ENCODE peak calls at places on chromosomes 4 and X, in nine cellular contexts. S is tibial nerve, R is lower leg skin, J is IMR-90, O is prostate gland, F is A549, L is suprapubic skin, Z is sigmoid colon, P is adrenal gland. X is an unnamed sample.

GRCh38 chr4:47195706-47196105 is 164.3 kb downstream of the GABRB1 start:
- DNase-seq in S (no peak), R (no peak), J (peak; percentile 26), O (no peak), F (no peak), L (no peak), Z (no peak), P (no peak), X (no peak)

GRCh38 chr4:98929341-98930267 is 671 bp upstream of the EIF4E start:
- DNase-seq in S (peak; percentile 51), R (peak; percentile 72), J (peak; percentile 98), O (peak; percentile 33), F (peak; percentile 91), L (no peak), Z (peak; percentile 84), P (peak; percentile 82), X (peak; percentile 59)

GRCh38 chr4:102551946-102552575 is 50.9 kb downstream of the NFKB1 start:
- DNase-seq in S (no peak), R (no peak), J (no peak), O (no peak), F (no peak), L (no peak), Z (no peak), P (no peak), X (no peak)

GRCh38 chr4:174663254-174663653 is 141.0 kb upstream of the HPGD start:
- DNase-seq in S (no peak), R (no peak), J (peak; percentile 1), O (no peak), F (no peak), L (no peak), Z (no peak), P (no peak), X (no peak)

GRCh38 chr4:24857996-24858395 is 54.8 kb downstream of the CCDC149 start:
- DNase-seq in S (no peak), R (no peak), J (peak; percentile 78), O (no peak), F (no peak), L (no peak), Z (no peak), P (no peak), X (no peak)

GRCh38 chrX:11138498-11139390 is 27.6 kb downstream of the HCCS start:
- DNase-seq in S (no peak), R (no peak), J (no peak), O (no peak), F (no peak), L (no peak), Z (no peak), P (no peak), X (peak; percentile 34)

GRCh38 chrX:18210470-18210869 is 10.2 kb downstream of the BEND2 start:
- DNase-seq in S (no peak), R (no peak), J (peak; percentile 4), O (no peak), F (peak; percentile 34), L (no peak), Z (no peak), P (no peak), X (no peak)

GRCh38 chr4:41363384-41363981 is 106.8 kb downstream of the UCHL1 start:
- DNase-seq in S (no peak), R (peak; percentile 61), J (no peak), O (peak; percentile 50), F (peak; percentile 39), L (no peak), Z (no peak), P (peak; percentile 53), X (no peak)

GRCh38 chrX:74902806-74903205 is 22.4 kb downstream of the NEXMIF start:
- DNase-seq in S (no peak), R (no peak), J (no peak), O (peak; percentile 3), F (no peak), L (no peak), Z (no peak), P (no peak), X (no peak)

GRCh38 chrX:153873282-153874090 is 12.5 kb downstream of the L1CAM start:
- DNase-seq in S (no peak), R (no peak), J (no peak), O (no peak), F (no peak), L (no peak), Z (no peak), P (no peak), X (no peak)

GRCh38 chrX:153874091-153874365 is 11.9 kb downstream of the L1CAM start:
- DNase-seq in S (no peak), R (no peak), J (no peak), O (no peak), F (no peak), L (no peak), Z (no peak), P (no peak), X (no peak)

GRCh38 chrX:153876112-153876491 is 9.9 kb downstream of the L1CAM start:
- DNase-seq in S (no peak), R (no peak), J (no peak), O (no peak), F (no peak), L (no peak), Z (no peak), P (no peak), X (no peak)

GRCh38 chrX:153874366-153875125 is 11.4 kb downstream of the L1CAM start:
- DNase-seq in S (no peak), R (no peak), J (no peak), O (no peak), F (no peak), L (no peak), Z (no peak), P (no peak), X (no peak)

GRCh38 chrX:153875391-153876111 is 10.4 kb downstream of the L1CAM start:
- DNase-seq in S (peak; percentile 29), R (no peak), J (no peak), O (peak; percentile 17), F (no peak), L (no peak), Z (no peak), P (peak; percentile 69), X (peak; percentile 77)
- TF ChIP-seq POLR2A in S (no peak), R (no peak), J (no peak), O (no peak), F (no peak), L (no peak), Z (no peak), P (no peak), X (no peak)

GRCh38 chrX:115940348-115940747 is 230.2 kb upstream of the AGTR2 start:
- DNase-seq in S (no peak), R (no peak), J (no peak), O (no peak), F (no peak), L (no peak), Z (no peak), P (no peak), X (no peak)
- TF ChIP-seq POLR2A in S (no peak), R (no peak), J (no peak), O (no peak), F (no peak), L (no peak), Z (no peak), P (no peak), X (no peak)

DNA sequence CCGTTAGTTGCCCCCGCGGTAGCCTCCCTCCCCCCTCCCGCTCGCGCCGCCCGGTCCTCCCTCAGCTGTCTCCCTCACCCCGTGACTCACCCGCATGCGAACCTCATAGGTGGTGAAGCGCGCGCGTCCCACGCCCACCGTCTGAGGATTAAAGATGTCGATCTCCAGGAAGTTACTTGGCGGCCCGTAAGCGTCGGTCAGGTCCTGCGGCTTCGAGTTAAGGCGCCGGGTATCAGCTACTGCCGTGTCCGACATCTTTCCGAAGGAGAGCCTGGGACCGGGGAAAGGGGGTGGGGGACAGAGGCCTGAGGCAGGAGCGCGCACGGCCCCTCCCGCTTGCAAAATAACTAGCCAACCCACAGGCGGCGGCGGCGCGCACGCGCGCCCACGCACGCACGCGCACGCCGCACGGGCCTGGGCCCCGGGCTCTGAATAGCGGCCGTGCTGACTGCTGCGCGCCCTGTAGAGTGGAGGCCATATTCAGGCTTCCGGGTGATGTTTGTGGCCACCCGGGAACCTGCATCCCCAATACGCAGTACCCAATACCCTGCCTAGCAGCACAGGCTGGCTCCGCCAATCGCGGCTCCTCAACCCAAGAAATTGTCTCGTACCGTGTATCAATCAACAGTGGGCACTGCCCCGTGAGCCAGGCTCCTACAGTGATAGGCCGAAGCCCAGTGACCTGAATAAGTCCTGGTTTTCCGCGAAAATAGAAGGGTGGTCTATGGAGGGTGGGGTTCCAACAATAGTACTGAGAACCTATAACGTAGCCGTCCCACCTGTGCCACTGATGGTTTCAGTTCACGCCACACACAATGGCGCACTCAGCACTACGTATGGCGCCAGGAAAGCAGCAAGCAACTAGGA is at the start of gene SNX12:
- DNase-seq in S (peak; percentile 87), R (peak; percentile 90), J (peak; percentile 94), O (peak; percentile 89), F (peak; percentile 97), L (peak; percentile 89), Z (peak; percentile 96), P (peak; percentile 94), X (peak; percentile 88)
- TF ChIP-seq POLR2A in S (peak; percentile 65), R (no peak), J (peak; percentile 34), O (peak; percentile 62), F (peak; percentile 53), L (no peak), Z (peak; percentile 9), P (peak; percentile 71), X (peak; percentile 54)

GRCh38 chr4:6856391-6856790 is 53.2 kb upstream of the TBC1D14 start:
- DNase-seq in S (no peak), R (no peak), J (no peak), O (no peak), F (no peak), L (no peak), Z (no peak), P (no peak), X (no peak)

GRCh38 chr4:6858997-6859396 is 50.6 kb upstream of the TBC1D14 start:
- DNase-seq in S (no peak), R (no peak), J (no peak), O (peak; percentile 49), F (no peak), L (no peak), Z (no peak), P (no peak), X (no peak)

GRCh38 chr4:6857009-6857882 is 52.4 kb upstream of the TBC1D14 start:
- DNase-seq in S (no peak), R (no peak), J (no peak), O (no peak), F (no peak), L (no peak), Z (no peak), P (no peak), X (no peak)

GRCh38 chr4:6854098-6854744 is 55.4 kb upstream of the TBC1D14 start:
- DNase-seq in S (no peak), R (no peak), J (no peak), O (no peak), F (no peak), L (no peak), Z (no peak), P (no peak), X (no peak)

DNA sequence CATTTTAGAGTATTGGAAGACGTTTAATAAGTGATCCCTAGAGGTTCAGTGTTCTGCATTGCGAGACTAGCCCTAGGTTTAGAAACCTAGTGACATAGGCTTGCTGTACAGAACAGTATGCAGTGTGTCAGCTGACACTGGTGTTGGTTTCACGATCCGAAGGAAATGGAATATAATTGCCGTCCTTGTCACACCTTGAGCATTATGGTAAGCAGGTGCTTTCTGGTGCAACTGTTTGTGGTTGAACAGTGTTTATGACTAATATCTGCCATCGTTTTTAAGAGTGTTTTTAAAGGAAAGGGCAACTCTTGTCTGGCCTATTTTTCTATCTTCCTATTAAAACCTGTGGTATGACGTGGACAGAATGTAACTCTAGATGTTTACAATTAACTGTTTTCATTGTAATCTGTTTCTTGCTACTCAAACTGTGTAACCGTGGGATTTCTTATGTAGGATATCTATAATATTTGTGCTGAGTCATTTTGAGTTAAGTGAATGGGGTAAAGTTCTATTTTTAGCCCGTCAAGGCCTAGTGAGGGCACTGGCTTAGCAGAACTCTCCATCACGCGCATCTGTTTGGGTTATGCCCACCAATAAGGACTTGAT is 53.8 kb upstream of the TBC1D14 start:
- DNase-seq in S (no peak), R (no peak), J (peak; percentile 93), O (no peak), F (peak; percentile 71), L (no peak), Z (no peak), P (no peak), X (no peak)
- TF ChIP-seq POLR2A in S (no peak), R (no peak), J (no peak), O (no peak), F (no peak), L (no peak), Z (no peak), P (no peak), X (no peak)

X was measured in ovary.